ENCODE peak calls at places on chromosome 18, in six cellular contexts. One of them, this sample, is unnamed.
A peak's percentile ranks its signal among the peaks of the same experiment; 100 is the strongest.

GRCh38 chr18:80184243-80184772 is 63.0 kb downstream of the PARD6G start:
- DNase-seq in spleen: no peak
- DNase-seq in endothelial cell of umbilical vein: no peak
- DNase-seq in transverse colon: no peak
- DNase-seq in stomach: no peak
- DNase-seq in K562: no peak
- DNase-seq in this sample: no peak

GRCh38 chr18:70295633-70296188 is 6.9 kb downstream of the SOCS6 start:
- DNase-seq in spleen: no peak
- DNase-seq in endothelial cell of umbilical vein: no peak
- DNase-seq in transverse colon: no peak
- DNase-seq in stomach: no peak
- DNase-seq in K562: no peak
- DNase-seq in this sample: no peak

GRCh38 chr18:77811510-77811909 is 561.9 kb downstream of the GALR1 start:
- DNase-seq in spleen: no peak
- DNase-seq in endothelial cell of umbilical vein: no peak
- DNase-seq in transverse colon: peak; percentile 53
- DNase-seq in stomach: no peak
- DNase-seq in K562: no peak
- DNase-seq in this sample: no peak

GRCh38 chr18:56575819-56576663 is 62.4 kb downstream of the TXNL1 start:
- DNase-seq in spleen: no peak
- DNase-seq in endothelial cell of umbilical vein: peak; percentile 82
- DNase-seq in transverse colon: no peak
- DNase-seq in stomach: no peak
- DNase-seq in K562: peak; percentile 31
- DNase-seq in this sample: no peak

GRCh38 chr18:78971511-78972245 is 7.9 kb upstream of the SALL3 start:
- DNase-seq in spleen: no peak
- DNase-seq in endothelial cell of umbilical vein: no peak
- DNase-seq in transverse colon: no peak
- DNase-seq in stomach: no peak
- DNase-seq in K562: no peak
- DNase-seq in this sample: no peak

GRCh38 chr18:908631-909621 is 4.3 kb downstream of the ADCYAP1 start:
- DNase-seq in spleen: no peak
- DNase-seq in endothelial cell of umbilical vein: no peak
- DNase-seq in transverse colon: no peak
- DNase-seq in stomach: no peak
- DNase-seq in K562: no peak
- DNase-seq in this sample: peak; percentile 73

GRCh38 chr18:63879684-63880083 is 7.8 kb upstream of the SERPINB2 start:
- DNase-seq in spleen: no peak
- DNase-seq in endothelial cell of umbilical vein: peak; percentile 78
- DNase-seq in transverse colon: no peak
- DNase-seq in stomach: no peak
- DNase-seq in K562: no peak
- DNase-seq in this sample: no peak

GRCh38 chr18:61635901-61636528 is 256.8 kb downstream of the RNF152 start:
- DNase-seq in spleen: no peak
- DNase-seq in endothelial cell of umbilical vein: peak; percentile 76
- DNase-seq in transverse colon: peak; percentile 86
- DNase-seq in stomach: peak; percentile 86
- DNase-seq in K562: peak; percentile 35
- DNase-seq in this sample: no peak

GRCh38 chr18:111292-112014 is 46.9 kb upstream of the USP14 start:
- DNase-seq in spleen: peak; percentile 89
- DNase-seq in endothelial cell of umbilical vein: peak; percentile 64
- DNase-seq in transverse colon: peak; percentile 68
- DNase-seq in stomach: peak; percentile 75
- DNase-seq in K562: peak; percentile 90
- DNase-seq in this sample: peak; percentile 94

GRCh38 chr18:70417847-70418246 is 129.0 kb downstream of the SOCS6 start:
- DNase-seq in spleen: no peak
- DNase-seq in endothelial cell of umbilical vein: no peak
- DNase-seq in transverse colon: no peak
- DNase-seq in stomach: no peak
- DNase-seq in K562: no peak
- DNase-seq in this sample: no peak

GRCh38 chr18:27887287-27887686 is 289.6 kb downstream of the CDH2 start:
- DNase-seq in spleen: no peak
- DNase-seq in endothelial cell of umbilical vein: no peak
- DNase-seq in transverse colon: no peak
- DNase-seq in stomach: no peak
- DNase-seq in K562: no peak
- DNase-seq in this sample: no peak

GRCh38 chr18:62407660-62408059 is 82.5 kb downstream of the TNFRSF11A start:
- DNase-seq in spleen: no peak
- DNase-seq in endothelial cell of umbilical vein: no peak
- DNase-seq in transverse colon: no peak
- DNase-seq in stomach: no peak
- DNase-seq in K562: no peak
- DNase-seq in this sample: no peak

GRCh38 chr18:22691988-22692710 is 241.0 kb upstream of the RBBP8 start:
- DNase-seq in spleen: no peak
- DNase-seq in endothelial cell of umbilical vein: no peak
- DNase-seq in transverse colon: no peak
- DNase-seq in stomach: no peak
- DNase-seq in K562: no peak
- DNase-seq in this sample: no peak

GRCh38 chr18:75827781-75828274 is 400.3 kb upstream of the SMIM21 start:
- DNase-seq in spleen: no peak
- DNase-seq in endothelial cell of umbilical vein: no peak
- DNase-seq in transverse colon: no peak
- DNase-seq in stomach: no peak
- DNase-seq in K562: no peak
- DNase-seq in this sample: no peak

GRCh38 chr18:60391571-60392226 is 19.1 kb upstream of the MC4R start:
- DNase-seq in spleen: no peak
- DNase-seq in endothelial cell of umbilical vein: no peak
- DNase-seq in transverse colon: no peak
- DNase-seq in stomach: no peak
- DNase-seq in K562: no peak
- DNase-seq in this sample: no peak

GRCh38 chr18:36321636-36322407 is 24.3 kb downstream of the FHOD3 start:
- DNase-seq in spleen: no peak
- DNase-seq in endothelial cell of umbilical vein: no peak
- DNase-seq in transverse colon: no peak
- DNase-seq in stomach: no peak
- DNase-seq in K562: no peak
- DNase-seq in this sample: no peak

GRCh38 chr18:76390452-76391035 is 104.5 kb downstream of the ZNF516 start:
- DNase-seq in spleen: peak; percentile 68
- DNase-seq in endothelial cell of umbilical vein: no peak
- DNase-seq in transverse colon: no peak
- DNase-seq in stomach: peak; percentile 56
- DNase-seq in K562: no peak
- DNase-seq in this sample: no peak

GRCh38 chr18:9474983-9475642 is at the start of gene RALBP1:
- DNase-seq in spleen: peak; percentile 100
- DNase-seq in endothelial cell of umbilical vein: peak; percentile 100
- DNase-seq in transverse colon: peak; percentile 100
- DNase-seq in stomach: peak; percentile 100
- DNase-seq in K562: peak; percentile 96
- DNase-seq in this sample: peak; percentile 100

GRCh38 chr18:48832961-48833700 is 117.6 kb downstream of the SMAD7 start:
- DNase-seq in spleen: peak; percentile 77
- DNase-seq in endothelial cell of umbilical vein: no peak
- DNase-seq in transverse colon: peak; percentile 74
- DNase-seq in stomach: peak; percentile 45
- DNase-seq in K562: no peak
- DNase-seq in this sample: peak; percentile 77

GRCh38 chr18:68121308-68121707 is 593.6 kb downstream of the TMX3 start:
- DNase-seq in spleen: no peak
- DNase-seq in endothelial cell of umbilical vein: no peak
- DNase-seq in transverse colon: no peak
- DNase-seq in stomach: no peak
- DNase-seq in K562: no peak
- DNase-seq in this sample: no peak

GRCh38 chr18:54247488-54248175 is 21.7 kb upstream of the POLI start:
- DNase-seq in spleen: no peak
- DNase-seq in endothelial cell of umbilical vein: no peak
- DNase-seq in transverse colon: no peak
- DNase-seq in stomach: no peak
- DNase-seq in K562: no peak
- DNase-seq in this sample: no peak

GRCh38 chr18:79395308-79395640 is 456 bp upstream of the NFATC1 start:
- DNase-seq in spleen: peak; percentile 63
- DNase-seq in endothelial cell of umbilical vein: no peak
- DNase-seq in transverse colon: no peak
- DNase-seq in stomach: no peak
- DNase-seq in K562: no peak
- DNase-seq in this sample: peak; percentile 76

GRCh38 chr18:11034816-11035215 is 114.6 kb downstream of the PIEZO2 start:
- DNase-seq in spleen: no peak
- DNase-seq in endothelial cell of umbilical vein: no peak
- DNase-seq in transverse colon: no peak
- DNase-seq in stomach: no peak
- DNase-seq in K562: no peak
- DNase-seq in this sample: no peak

GRCh38 chr18:57390044-57390443 is 37.7 kb downstream of the ST8SIA3 start:
- DNase-seq in spleen: no peak
- DNase-seq in endothelial cell of umbilical vein: no peak
- DNase-seq in transverse colon: no peak
- DNase-seq in stomach: no peak
- DNase-seq in K562: no peak
- DNase-seq in this sample: no peak

GRCh38 chr18:55400590-55401274 is 187.3 kb downstream of the TCF4 start:
- DNase-seq in spleen: no peak
- DNase-seq in endothelial cell of umbilical vein: peak; percentile 65
- DNase-seq in transverse colon: no peak
- DNase-seq in stomach: no peak
- DNase-seq in K562: no peak
- DNase-seq in this sample: no peak

GRCh38 chr18:60172030-60172429 is 200.5 kb downstream of the MC4R start:
- DNase-seq in spleen: no peak
- DNase-seq in endothelial cell of umbilical vein: no peak
- DNase-seq in transverse colon: no peak
- DNase-seq in stomach: no peak
- DNase-seq in K562: no peak
- DNase-seq in this sample: no peak

DNA sequence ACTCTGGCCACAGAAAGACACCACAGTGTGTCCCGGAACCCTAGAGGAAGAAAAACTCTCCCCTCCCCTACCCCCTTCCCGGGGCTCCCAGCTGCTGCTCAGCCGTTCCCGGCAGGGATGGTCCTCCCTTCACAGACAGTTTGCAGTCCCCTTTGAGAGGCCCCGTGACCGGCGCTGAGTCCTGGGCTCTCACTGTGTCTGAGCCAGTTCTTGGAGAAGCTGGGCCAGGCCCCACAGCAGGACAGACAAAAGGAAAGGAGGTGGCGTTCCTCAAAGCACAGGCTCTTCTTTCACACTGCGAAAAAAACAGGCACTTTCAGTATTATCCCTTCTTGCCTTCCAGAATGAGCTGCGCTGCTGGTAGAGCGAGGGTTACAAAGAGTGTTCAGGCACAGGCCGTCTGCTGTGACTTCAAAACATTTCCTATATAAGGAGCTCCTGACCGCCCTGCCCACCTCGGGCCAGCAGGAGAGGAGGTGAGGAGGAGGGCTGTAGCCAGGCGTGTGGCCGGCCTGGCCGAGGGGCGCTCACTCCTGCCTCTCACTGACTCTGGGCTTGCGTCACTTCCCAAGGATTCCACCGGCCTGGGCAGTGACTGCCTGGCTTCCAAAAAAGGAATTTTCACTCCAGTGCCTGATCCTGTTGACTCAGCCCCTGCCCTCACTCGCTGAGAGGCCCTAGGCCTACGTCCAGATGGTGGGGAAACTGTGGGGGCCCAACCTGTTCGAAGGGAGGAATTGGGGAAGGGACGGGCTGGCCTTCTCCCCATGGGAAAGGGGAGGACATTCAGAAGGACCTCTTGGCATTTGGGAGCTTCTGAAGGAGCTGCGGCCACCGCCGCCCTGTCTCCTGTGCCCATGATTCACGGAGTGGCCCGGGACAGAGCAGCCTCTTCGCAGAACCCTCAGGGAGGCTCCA is 24.9 kb downstream of the CIDEA start:
- DNase-seq in spleen: no peak
- DNase-seq in endothelial cell of umbilical vein: peak; percentile 93
- DNase-seq in transverse colon: peak; percentile 69
- DNase-seq in stomach: peak; percentile 40
- DNase-seq in K562: no peak
- DNase-seq in this sample: peak; percentile 88
- TF ChIP-seq POLR2AphosphoS5 in spleen: peak; percentile 73
- TF ChIP-seq POLR2AphosphoS5 in endothelial cell of umbilical vein: peak; percentile 77
- TF ChIP-seq POLR2AphosphoS5 in transverse colon: peak; percentile 85
- TF ChIP-seq POLR2AphosphoS5 in stomach: peak; percentile 89
- TF ChIP-seq POLR2AphosphoS5 in K562: no peak
- TF ChIP-seq POLR2AphosphoS5 in this sample: peak; percentile 77

GRCh38 chr18:74173434-74173750 is 25.1 kb downstream of the TIMM21 start:
- DNase-seq in spleen: no peak
- DNase-seq in endothelial cell of umbilical vein: no peak
- DNase-seq in transverse colon: no peak
- DNase-seq in stomach: no peak
- DNase-seq in K562: no peak
- DNase-seq in this sample: peak; percentile 47
- H3K27me3 ChIP-seq in spleen: no peaks in the 10 kb centered on the region
- H3K27me3 ChIP-seq in endothelial cell of umbilical vein: no peaks in the 10 kb centered on the region
- H3K27me3 ChIP-seq in transverse colon: peaks cover 34% of the 10 kb centered on the region
- H3K27me3 ChIP-seq in stomach: no peaks in the 10 kb centered on the region
- H3K27me3 ChIP-seq in K562: peaks cover 10% of the 10 kb centered on the region
- H3K27me3 ChIP-seq in this sample: no peaks in the 10 kb centered on the region

GRCh38 chr18:5969355-5970003 is 74.2 kb upstream of the TMEM200C start:
- DNase-seq in spleen: no peak
- DNase-seq in endothelial cell of umbilical vein: no peak
- DNase-seq in transverse colon: no peak
- DNase-seq in stomach: no peak
- DNase-seq in K562: no peak
- DNase-seq in this sample: no peak
- H3K4me1 ChIP-seq in spleen: no peaks in the 10 kb centered on the region
- H3K4me1 ChIP-seq in endothelial cell of umbilical vein: no peaks in the 10 kb centered on the region
- H3K4me1 ChIP-seq in transverse colon: peaks cover 15% of the 10 kb centered on the region
- H3K4me1 ChIP-seq in stomach: no peaks in the 10 kb centered on the region
- H3K4me1 ChIP-seq in K562: no peaks in the 10 kb centered on the region
- H3K4me1 ChIP-seq in this sample: no peaks in the 10 kb centered on the region

DNA sequence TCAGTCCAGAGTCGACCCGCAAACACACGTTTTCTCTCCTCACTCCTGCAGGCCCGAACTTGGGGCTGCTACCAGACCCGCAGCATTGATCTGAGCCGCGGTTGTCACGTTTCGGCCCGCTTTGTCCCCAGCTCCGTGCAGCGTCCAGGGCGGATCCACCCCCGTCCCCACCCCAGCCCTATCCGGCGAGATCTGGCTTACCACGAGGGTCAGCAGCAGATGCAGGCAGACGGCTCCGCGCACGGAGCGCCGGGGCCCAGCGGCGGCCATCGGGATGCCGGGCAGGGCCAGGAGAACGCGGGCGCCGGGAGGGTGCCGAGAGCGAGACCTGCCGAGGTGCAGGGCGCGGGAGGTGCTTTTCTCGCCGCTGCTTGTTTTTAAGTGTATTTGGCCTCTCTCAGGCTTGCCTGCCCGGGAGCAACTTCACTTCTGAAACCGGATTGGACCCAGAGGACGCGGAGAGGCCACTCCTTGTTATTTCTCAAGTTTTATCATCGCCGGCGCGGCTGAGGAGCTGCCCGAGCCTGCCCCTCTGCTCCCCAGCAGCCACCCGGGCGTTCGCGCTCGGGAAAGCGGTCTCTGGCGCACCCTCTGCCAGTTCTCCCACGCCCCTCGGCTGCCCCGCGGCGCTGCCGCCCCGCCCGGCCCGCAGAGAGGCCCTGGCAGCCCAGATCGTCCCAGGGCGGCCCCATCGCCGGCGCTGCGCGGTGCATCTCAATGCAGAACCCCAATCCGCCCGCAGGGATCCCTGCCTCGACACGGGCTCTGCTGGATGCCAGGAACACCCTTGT is at the start of gene DSC3:
- DNase-seq in spleen: peak; percentile 69
- DNase-seq in endothelial cell of umbilical vein: no peak
- DNase-seq in transverse colon: peak; percentile 23
- DNase-seq in stomach: no peak
- DNase-seq in K562: no peak
- DNase-seq in this sample: peak; percentile 84
- TF ChIP-seq POLR2AphosphoS5 in spleen: no peak
- TF ChIP-seq POLR2AphosphoS5 in endothelial cell of umbilical vein: no peak
- TF ChIP-seq POLR2AphosphoS5 in transverse colon: no peak
- TF ChIP-seq POLR2AphosphoS5 in stomach: no peak
- TF ChIP-seq POLR2AphosphoS5 in K562: no peak
- TF ChIP-seq POLR2AphosphoS5 in this sample: no peak

This sample was measured in upper lobe of left lung.